ENCODE peak calls at places on chromosomes 11 and 22, in four cellular contexts. One of them, this sample, is unnamed.

GRCh38 chr11:35555238-35555887 is 29.9 kb upstream of the PAMR1 start:
- DNase-seq in heart left ventricle: no peak
- DNase-seq in H9: no peak
- DNase-seq in CD8-positive, alpha-beta memory T cell: no peak
- DNase-seq in this sample: no peak

GRCh38 chr22:46708766-46709330 is 29.2 kb downstream of the CERK start:
- DNase-seq in heart left ventricle: no peak
- DNase-seq in H9: no peak
- DNase-seq in CD8-positive, alpha-beta memory T cell: no peak
- DNase-seq in this sample: no peak

GRCh38 chr11:41044747-41045146 is 414.7 kb downstream of the LRRC4C start:
- DNase-seq in heart left ventricle: no peak
- DNase-seq in H9: no peak
- DNase-seq in CD8-positive, alpha-beta memory T cell: no peak
- DNase-seq in this sample: no peak

GRCh38 chr11:126416542-126417090 is 61.1 kb downstream of the ST3GAL4 start:
- DNase-seq in heart left ventricle: peak; percentile 96
- DNase-seq in H9: peak; percentile 89
- DNase-seq in CD8-positive, alpha-beta memory T cell: peak; percentile 65
- DNase-seq in this sample: peak; percentile 93

GRCh38 chr11:130156108-130157022 is 3.2 kb upstream of the ST14 start:
- DNase-seq in heart left ventricle: no peak
- DNase-seq in H9: no peak
- DNase-seq in CD8-positive, alpha-beta memory T cell: no peak
- DNase-seq in this sample: no peak

GRCh38 chr11:2914475-2915195 is 14.6 kb downstream of the PHLDA2 start:
- DNase-seq in heart left ventricle: peak; percentile 86
- DNase-seq in H9: no peak
- DNase-seq in CD8-positive, alpha-beta memory T cell: no peak
- DNase-seq in this sample: no peak

GRCh38 chr22:36737776-36738175 is 34.2 kb upstream of the CACNG2 start:
- DNase-seq in heart left ventricle: no peak
- DNase-seq in H9: peak; percentile 12
- DNase-seq in CD8-positive, alpha-beta memory T cell: no peak
- DNase-seq in this sample: no peak

GRCh38 chr22:37242395-37242918 is 1.6 kb downstream of the RAC2 start:
- DNase-seq in heart left ventricle: peak; percentile 80
- DNase-seq in H9: no peak
- DNase-seq in CD8-positive, alpha-beta memory T cell: peak; percentile 84
- DNase-seq in this sample: no peak

GRCh38 chr11:100687630-100688395 is 725 bp downstream of the ARHGAP42 start:
- DNase-seq in heart left ventricle: no peak
- DNase-seq in H9: peak; percentile 79
- DNase-seq in CD8-positive, alpha-beta memory T cell: no peak
- DNase-seq in this sample: peak; percentile 65

GRCh38 chr11:16982809-16983208 is 31.4 kb downstream of the PLEKHA7 start:
- DNase-seq in heart left ventricle: no peak
- DNase-seq in H9: no peak
- DNase-seq in CD8-positive, alpha-beta memory T cell: no peak
- DNase-seq in this sample: no peak

GRCh38 chr11:16982256-16982671 is 31.9 kb downstream of the PLEKHA7 start:
- DNase-seq in heart left ventricle: no peak
- DNase-seq in H9: no peak
- DNase-seq in CD8-positive, alpha-beta memory T cell: no peak
- DNase-seq in this sample: no peak

GRCh38 chr11:16985297-16985696 is 28.9 kb downstream of the PLEKHA7 start:
- DNase-seq in heart left ventricle: no peak
- DNase-seq in H9: no peak
- DNase-seq in CD8-positive, alpha-beta memory T cell: no peak
- DNase-seq in this sample: no peak

GRCh38 chr11:16986434-16987204 is 27.6 kb downstream of the PLEKHA7 start:
- DNase-seq in heart left ventricle: no peak
- DNase-seq in H9: peak; percentile 48
- DNase-seq in CD8-positive, alpha-beta memory T cell: peak; percentile 33
- DNase-seq in this sample: peak; percentile 25

GRCh38 chr11:16984229-16984628 is 30.0 kb downstream of the PLEKHA7 start:
- DNase-seq in heart left ventricle: no peak
- DNase-seq in H9: no peak
- DNase-seq in CD8-positive, alpha-beta memory T cell: no peak
- DNase-seq in this sample: no peak
- H3K4me1 ChIP-seq in heart left ventricle: peaks cover 12% of the 10 kb centered on the region
- H3K4me1 ChIP-seq in H9: peaks cover 17% of the 10 kb centered on the region
- H3K4me1 ChIP-seq in CD8-positive, alpha-beta memory T cell: peaks cover 22% of the 10 kb centered on the region
- H3K4me1 ChIP-seq in this sample: no peaks in the 10 kb centered on the region

GRCh38 chr22:18001040-18001893 is 23.1 kb downstream of the MICAL3 start:
- DNase-seq in heart left ventricle: peak; percentile 94
- DNase-seq in H9: peak; percentile 95
- DNase-seq in CD8-positive, alpha-beta memory T cell: peak; percentile 48
- DNase-seq in this sample: peak; percentile 87

GRCh38 chr22:17998913-17999312 is 25.4 kb downstream of the MICAL3 start:
- DNase-seq in heart left ventricle: no peak
- DNase-seq in H9: no peak
- DNase-seq in CD8-positive, alpha-beta memory T cell: no peak
- DNase-seq in this sample: no peak

GRCh38 chr22:17997456-17997855 is 26.9 kb downstream of the MICAL3 start:
- DNase-seq in heart left ventricle: no peak
- DNase-seq in H9: no peak
- DNase-seq in CD8-positive, alpha-beta memory T cell: no peak
- DNase-seq in this sample: no peak

GRCh38 chr22:17999851-18000250 is 24.5 kb downstream of the MICAL3 start:
- DNase-seq in heart left ventricle: no peak
- DNase-seq in H9: no peak
- DNase-seq in CD8-positive, alpha-beta memory T cell: no peak
- DNase-seq in this sample: no peak

DNA sequence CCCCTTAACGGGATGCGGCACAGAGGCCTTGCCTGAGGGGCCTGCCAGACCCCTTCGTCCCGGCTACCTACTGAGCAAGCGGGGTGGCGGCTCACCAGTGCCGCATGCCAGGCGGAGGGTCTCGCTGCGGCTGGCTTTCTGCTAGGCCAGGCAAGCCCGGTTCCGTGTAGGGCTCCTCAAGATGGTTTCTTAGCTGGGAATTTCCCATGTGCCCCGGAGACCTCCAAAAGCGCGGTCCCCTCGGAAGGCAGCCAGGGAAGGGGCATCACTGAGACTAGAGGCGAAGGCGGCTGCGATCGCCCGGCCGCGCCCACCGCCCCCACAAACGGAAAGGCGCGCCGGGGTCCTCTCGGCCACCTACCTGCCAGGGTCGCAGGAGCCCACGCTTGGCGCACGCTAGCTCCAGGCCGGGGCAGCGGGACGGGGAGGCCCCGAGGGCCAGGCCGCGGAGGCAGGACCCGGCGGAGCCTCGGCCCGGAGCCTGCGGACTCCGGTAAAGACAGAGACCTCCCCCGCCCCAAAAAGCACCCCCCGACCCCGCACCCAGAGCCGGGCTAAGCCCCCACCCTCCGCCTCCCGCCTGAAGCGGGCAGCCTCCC is 23.8 kb downstream of the MICAL3 start:
- DNase-seq in heart left ventricle: peak; percentile 60
- DNase-seq in H9: no peak
- DNase-seq in CD8-positive, alpha-beta memory T cell: peak; percentile 53
- DNase-seq in this sample: no peak
- H3K4me1 ChIP-seq in heart left ventricle: peaks cover 4% of the 10 kb centered on the region
- H3K4me1 ChIP-seq in H9: peaks cover 2% of the 10 kb centered on the region
- H3K4me1 ChIP-seq in CD8-positive, alpha-beta memory T cell: peaks cover 29% of the 10 kb centered on the region
- H3K4me1 ChIP-seq in this sample: no peaks in the 10 kb centered on the region

DNA sequence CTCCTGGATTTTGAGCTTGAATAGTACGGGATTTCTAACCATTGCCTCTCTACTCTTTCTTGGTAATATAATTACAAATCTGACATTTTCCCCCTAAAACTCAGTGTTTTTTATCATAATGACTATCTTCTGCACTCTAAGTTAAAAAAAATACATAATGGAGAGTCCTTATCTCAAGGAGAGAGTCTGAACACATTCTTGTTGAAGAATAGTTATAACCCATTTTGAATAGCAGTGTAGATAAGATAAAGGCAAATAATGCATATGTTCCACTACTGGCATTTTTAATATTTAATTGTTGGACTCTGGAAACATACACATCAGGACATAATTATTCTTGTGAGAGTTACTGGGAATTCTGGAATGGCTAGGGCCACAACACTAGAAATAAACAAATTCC is 456.5 kb upstream of the ANO5 start:
- DNase-seq in heart left ventricle: no peak
- DNase-seq in H9: no peak
- DNase-seq in CD8-positive, alpha-beta memory T cell: no peak
- DNase-seq in this sample: no peak
- H3K4me1 ChIP-seq in heart left ventricle: no peaks in the 10 kb centered on the region
- H3K4me1 ChIP-seq in H9: no peaks in the 10 kb centered on the region
- H3K4me1 ChIP-seq in CD8-positive, alpha-beta memory T cell: no peaks in the 10 kb centered on the region
- H3K4me1 ChIP-seq in this sample: no peaks in the 10 kb centered on the region

GRCh38 chr11:121465709-121466062 is 12.9 kb upstream of the SORL1-AS1 start:
- DNase-seq in heart left ventricle: no peak
- DNase-seq in H9: no peak
- DNase-seq in CD8-positive, alpha-beta memory T cell: no peak
- DNase-seq in this sample: no peak
- H3K4me1 ChIP-seq in heart left ventricle: peaks cover 18% of the 10 kb centered on the region
- H3K4me1 ChIP-seq in H9: peaks cover 36% of the 10 kb centered on the region
- H3K4me1 ChIP-seq in CD8-positive, alpha-beta memory T cell: peaks cover 99% of the 10 kb centered on the region
- H3K4me1 ChIP-seq in this sample: peaks cover 22% of the 10 kb centered on the region

DNA sequence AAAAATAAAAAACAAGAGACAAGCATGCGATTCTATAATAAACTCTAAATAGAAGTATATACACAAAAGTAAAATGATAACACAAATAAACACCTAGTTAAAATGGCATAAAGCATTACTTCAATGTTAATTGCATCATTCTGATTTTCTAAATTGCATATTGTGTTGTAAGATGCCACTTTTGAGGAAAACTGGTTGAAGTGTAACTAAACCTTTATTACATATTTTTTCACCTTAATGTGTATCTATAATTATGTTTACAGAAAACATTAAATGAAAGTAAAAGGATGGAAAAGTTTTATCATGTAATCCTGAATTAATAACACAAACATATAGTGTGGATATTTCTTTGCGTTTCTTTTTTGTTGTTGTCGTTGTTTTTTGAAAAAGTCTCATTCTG is 45.4 kb upstream of the TOP3B start:
- DNase-seq in heart left ventricle: no peak
- DNase-seq in H9: no peak
- DNase-seq in CD8-positive, alpha-beta memory T cell: no peak
- DNase-seq in this sample: no peak
- H3K4me1 ChIP-seq in heart left ventricle: peaks cover 4% of the 10 kb centered on the region
- H3K4me1 ChIP-seq in H9: no peaks in the 10 kb centered on the region
- H3K4me1 ChIP-seq in CD8-positive, alpha-beta memory T cell: no peaks in the 10 kb centered on the region
- H3K4me1 ChIP-seq in this sample: no peaks in the 10 kb centered on the region